ENCODE peak calls at places on chromosomes 2 and 18, in eight cellular contexts. U, H, W, J, Z, N, Y and V are unnamed samples.

GRCh38 chr2:75068546-75068945 is 110.1 kb downstream of the POLE4 start:
- DNase-seq in U (peak; percentile 35), H (peak; percentile 6), W (no peak), J (no peak), Z (no peak), N (no peak), Y (no peak), V (no peak)

GRCh38 chr2:172480301-172481218 is 53.2 kb downstream of the ITGA6 start:
- DNase-seq in U (peak; percentile 9), H (peak; percentile 23), W (no peak), J (no peak), Z (no peak), N (no peak), Y (peak; percentile 38), V (peak; percentile 41)

GRCh38 chr2:96115631-96116423 is 544 bp downstream of the ADRA2B start:
- DNase-seq in U (no peak), H (no peak), W (no peak), J (no peak), Z (no peak), N (no peak), Y (no peak), V (peak; percentile 60)

GRCh38 chr2:155099784-155100183 is 401.3 kb downstream of the KCNJ3 start:
- DNase-seq in U (no peak), H (no peak), W (no peak), J (no peak), Z (no peak), N (no peak), Y (no peak), V (peak; percentile 10)

GRCh38 chr2:55311444-55311870 is 42.4 kb upstream of the MTIF2 start:
- DNase-seq in U (peak; percentile 82), H (peak; percentile 63), W (no peak), J (peak; percentile 25), Z (peak; percentile 41), N (no peak), Y (no peak), V (no peak)

GRCh38 chr2:205714058-205714776 is 31.9 kb downstream of the NRP2 start:
- DNase-seq in U (peak; percentile 77), H (peak; percentile 73), W (no peak), J (no peak), Z (no peak), N (no peak), Y (no peak), V (no peak)

GRCh38 chr2:201362396-201362795 is 5.3 kb upstream of the FLACC1 start:
- DNase-seq in U (no peak), H (peak; percentile 21), W (no peak), J (no peak), Z (no peak), N (no peak), Y (no peak), V (no peak)

GRCh38 chr2:128172191-128172590 is 81.2 kb downstream of the UGGT1 start:
- DNase-seq in U (no peak), H (no peak), W (no peak), J (no peak), Z (no peak), N (no peak), Y (no peak), V (no peak)

GRCh38 chr2:20443276-20443920 is 3.5 kb upstream of the RHOB start:
- DNase-seq in U (peak; percentile 57), H (peak; percentile 79), W (no peak), J (no peak), Z (no peak), N (no peak), Y (no peak), V (no peak)

GRCh38 chr2:12452211-12452610 is 264.5 kb upstream of the TRIB2 start:
- DNase-seq in U (peak; percentile 13), H (peak; percentile 84), W (no peak), J (no peak), Z (no peak), N (peak; percentile 82), Y (no peak), V (no peak)

GRCh38 chr18:11276678-11277077 is 127.3 kb upstream of the PIEZO2 start:
- DNase-seq in U (no peak), H (no peak), W (no peak), J (no peak), Z (no peak), N (no peak), Y (no peak), V (no peak)

GRCh38 chr2:217371681-217372297 is 511.9 kb upstream of the TNP1 start:
- DNase-seq in U (no peak), H (no peak), W (no peak), J (no peak), Z (no peak), N (no peak), Y (no peak), V (no peak)

GRCh38 chr2:217366996-217367395 is 507.1 kb upstream of the TNP1 start:
- DNase-seq in U (no peak), H (no peak), W (no peak), J (no peak), Z (no peak), N (no peak), Y (no peak), V (no peak)

GRCh38 chr2:217372794-217373193 is 512.9 kb upstream of the TNP1 start:
- DNase-seq in U (no peak), H (no peak), W (no peak), J (no peak), Z (no peak), N (no peak), Y (no peak), V (no peak)

GRCh38 chr2:217367464-217367863 is 507.6 kb upstream of the TNP1 start:
- DNase-seq in U (no peak), H (no peak), W (no peak), J (no peak), Z (no peak), N (peak; percentile 48), Y (no peak), V (no peak)

DNA sequence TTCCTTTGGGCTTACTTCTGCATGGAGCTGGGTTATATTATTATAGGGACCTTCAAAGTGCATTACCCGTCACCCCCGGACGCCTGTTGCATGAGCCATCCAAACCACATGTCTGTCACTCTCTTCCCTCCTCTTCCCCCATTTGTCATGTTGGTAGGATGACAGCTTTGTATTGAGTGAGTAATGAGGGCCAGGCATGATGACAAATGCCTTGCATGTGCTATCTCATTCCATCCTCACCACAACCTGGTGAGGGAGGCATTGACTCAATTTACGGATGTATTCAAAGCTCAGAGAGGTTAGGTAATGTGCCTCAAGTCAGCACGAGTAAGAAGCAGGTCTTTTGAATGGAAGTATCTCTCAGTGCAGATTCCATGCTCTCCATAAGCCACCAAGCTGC is 510.5 kb upstream of the TNP1 start:
- DNase-seq in U (no peak), H (peak; percentile 88), W (no peak), J (no peak), Z (peak; percentile 45), N (no peak), Y (no peak), V (no peak)
- TF ChIP-seq CTCF in U (no peak), H (no peak), W (no peak), J (no peak), Z (no peak), N (no peak), Y (no peak), V (no peak)

GRCh38 chr2:109396338-109397180 is 217.2 kb downstream of the SEPTIN10 start:
- DNase-seq in U (peak; percentile 39), H (peak; percentile 12), W (no peak), J (no peak), Z (no peak), N (no peak), Y (no peak), V (peak; percentile 34)
- TF ChIP-seq CTCF in U (no peak), H (no peak), W (no peak), J (no peak), Z (no peak), N (peak; percentile 1), Y (no peak), V (no peak)

GRCh38 chr2:238997137-238997390 is 149.2 kb downstream of the TWIST2 start:
- DNase-seq in U (no peak), H (no peak), W (no peak), J (no peak), Z (no peak), N (no peak), Y (no peak), V (no peak)

GRCh38 chr2:238996331-238997136 is 148.6 kb downstream of the TWIST2 start:
- DNase-seq in U (no peak), H (no peak), W (no peak), J (no peak), Z (no peak), N (no peak), Y (no peak), V (no peak)

GRCh38 chr2:238994876-238995275 is 147.0 kb downstream of the TWIST2 start:
- DNase-seq in U (no peak), H (peak; percentile 38), W (no peak), J (no peak), Z (no peak), N (no peak), Y (no peak), V (no peak)

GRCh38 chr2:238995634-238996033 is 147.7 kb downstream of the TWIST2 start:
- DNase-seq in U (no peak), H (no peak), W (no peak), J (no peak), Z (peak; percentile 48), N (no peak), Y (no peak), V (no peak)

DNA sequence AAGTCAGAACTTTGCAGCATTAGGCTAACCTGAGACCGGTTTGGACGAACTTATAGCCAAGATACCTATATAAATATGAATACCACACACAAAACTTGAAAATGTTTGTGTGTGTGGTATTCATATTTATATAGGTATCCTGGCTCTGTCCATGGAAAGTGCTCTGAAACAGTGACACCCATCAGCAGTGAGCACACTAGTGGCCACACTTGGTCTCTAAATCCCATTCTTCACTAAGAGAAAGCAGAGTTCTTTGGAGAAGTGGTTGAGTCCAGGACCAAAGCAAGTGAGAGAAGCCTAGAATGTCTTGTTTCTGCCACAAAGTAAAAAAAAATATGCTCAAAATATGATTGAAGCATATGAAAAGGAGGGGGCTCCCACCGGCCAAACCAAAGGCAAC is 146.5 kb downstream of the TWIST2 start:
- DNase-seq in U (no peak), H (no peak), W (no peak), J (no peak), Z (no peak), N (no peak), Y (no peak), V (no peak)
- TF ChIP-seq CTCF in U (no peak), H (no peak), W (no peak), J (no peak), Z (no peak), N (no peak), Y (no peak), V (no peak)

GRCh38 chr2:150612957-150613710 is 125.7 kb upstream of the RND3 start:
- DNase-seq in U (no peak), H (no peak), W (no peak), J (no peak), Z (no peak), N (no peak), Y (no peak), V (no peak)

GRCh38 chr2:150607471-150607870 is 120.0 kb upstream of the RND3 start:
- DNase-seq in U (no peak), H (peak; percentile 50), W (no peak), J (no peak), Z (no peak), N (no peak), Y (no peak), V (no peak)

GRCh38 chr2:150608341-150608740 is 120.9 kb upstream of the RND3 start:
- DNase-seq in U (no peak), H (no peak), W (no peak), J (no peak), Z (no peak), N (no peak), Y (no peak), V (no peak)

GRCh38 chr2:150609831-150610582 is 122.5 kb upstream of the RND3 start:
- DNase-seq in U (no peak), H (no peak), W (no peak), J (no peak), Z (peak; percentile 95), N (peak; percentile 83), Y (no peak), V (no peak)

GRCh38 chr2:150610670-150611279 is 123.3 kb upstream of the RND3 start:
- DNase-seq in U (peak; percentile 34), H (peak; percentile 77), W (no peak), J (peak; percentile 56), Z (no peak), N (no peak), Y (peak; percentile 24), V (no peak)
- TF ChIP-seq CTCF in U (peak; percentile 37), H (peak; percentile 70), W (peak; percentile 36), J (peak; percentile 92), Z (peak; percentile 66), N (peak; percentile 65), Y (peak; percentile 35), V (peak; percentile 29)